ENCODE peak calls at places on chromosomes 4 and X, in five cellular contexts. One of them, this sample, is unnamed.

GRCh38 chr4:173492315-173492714 is 37.7 kb downstream of the HAND2 start:
- DNase-seq in D341Med: no peak
- DNase-seq in occipital lobe: no peak
- DNase-seq in RCC 7860: no peak
- DNase-seq in GM20000: no peak
- DNase-seq in this sample: no peak

GRCh38 chr4:175531405-175532091 is 280.5 kb downstream of the GPM6A start:
- DNase-seq in D341Med: no peak
- DNase-seq in occipital lobe: no peak
- DNase-seq in RCC 7860: peak; percentile 57
- DNase-seq in GM20000: no peak
- DNase-seq in this sample: no peak

GRCh38 chr4:54230479-54231418 is 1.7 kb downstream of the PDGFRA start:
- DNase-seq in D341Med: peak; percentile 31
- DNase-seq in occipital lobe: no peak
- DNase-seq in RCC 7860: no peak
- DNase-seq in GM20000: peak; percentile 37
- DNase-seq in this sample: peak; percentile 77

GRCh38 chrX:16319929-16320328 is 152.6 kb downstream of the MAGEB17 start:
- DNase-seq in D341Med: no peak
- DNase-seq in occipital lobe: no peak
- DNase-seq in RCC 7860: peak; percentile 36
- DNase-seq in GM20000: no peak
- DNase-seq in this sample: no peak

GRCh38 chr4:170652571-170652970 is 562.8 kb upstream of the AADAT start:
- DNase-seq in D341Med: no peak
- DNase-seq in occipital lobe: no peak
- DNase-seq in RCC 7860: peak; percentile 4
- DNase-seq in GM20000: no peak
- DNase-seq in this sample: no peak

GRCh38 chrX:44975666-44976263 is 102.8 kb downstream of the KDM6A start:
- DNase-seq in D341Med: peak; percentile 7
- DNase-seq in occipital lobe: no peak
- DNase-seq in RCC 7860: no peak
- DNase-seq in GM20000: no peak
- DNase-seq in this sample: no peak

GRCh38 chr4:102871772-102872171 is 3.0 kb downstream of the CISD2 start:
- DNase-seq in D341Med: no peak
- DNase-seq in occipital lobe: no peak
- DNase-seq in RCC 7860: no peak
- DNase-seq in GM20000: no peak
- DNase-seq in this sample: no peak

GRCh38 chrX:137052641-137053235 is 18.9 kb upstream of the GPR101 start:
- DNase-seq in D341Med: peak; percentile 27
- DNase-seq in occipital lobe: no peak
- DNase-seq in RCC 7860: no peak
- DNase-seq in GM20000: no peak
- DNase-seq in this sample: no peak

GRCh38 chrX:21756785-21757529 is 959 bp downstream of the SMPX start:
- DNase-seq in D341Med: no peak
- DNase-seq in occipital lobe: no peak
- DNase-seq in RCC 7860: no peak
- DNase-seq in GM20000: no peak
- DNase-seq in this sample: no peak

GRCh38 chr4:11624370-11624769 is 195.7 kb upstream of the HS3ST1 start:
- DNase-seq in D341Med: no peak
- DNase-seq in occipital lobe: no peak
- DNase-seq in RCC 7860: peak; percentile 31
- DNase-seq in GM20000: no peak
- DNase-seq in this sample: no peak

GRCh38 chr4:140595065-140595464 is 26.3 kb upstream of the UCP1 start:
- DNase-seq in D341Med: peak; percentile 58
- DNase-seq in occipital lobe: no peak
- DNase-seq in RCC 7860: no peak
- DNase-seq in GM20000: no peak
- DNase-seq in this sample: no peak

GRCh38 chr4:89373396-89373795 is 65.8 kb upstream of the GPRIN3 start:
- DNase-seq in D341Med: no peak
- DNase-seq in occipital lobe: no peak
- DNase-seq in RCC 7860: no peak
- DNase-seq in GM20000: no peak
- DNase-seq in this sample: no peak

GRCh38 chr4:34615315-34615714 is 1629.0 kb downstream of the ARAP2 start:
- DNase-seq in D341Med: peak; percentile 10
- DNase-seq in occipital lobe: no peak
- DNase-seq in RCC 7860: no peak
- DNase-seq in GM20000: no peak
- DNase-seq in this sample: no peak

GRCh38 chrX:70032797-70033196 is 16.9 kb downstream of the AWAT2 start:
- DNase-seq in D341Med: no peak
- DNase-seq in occipital lobe: no peak
- DNase-seq in RCC 7860: no peak
- DNase-seq in GM20000: no peak
- DNase-seq in this sample: no peak

GRCh38 chr4:338759-339097 is 1.1 kb downstream of the ZNF141 start:
- DNase-seq in D341Med: no peak
- DNase-seq in occipital lobe: no peak
- DNase-seq in RCC 7860: no peak
- DNase-seq in GM20000: no peak
- DNase-seq in this sample: no peak

GRCh38 chr4:27270435-27270834 is 409.8 kb downstream of the STIM2 start:
- DNase-seq in D341Med: no peak
- DNase-seq in occipital lobe: no peak
- DNase-seq in RCC 7860: no peak
- DNase-seq in GM20000: no peak
- DNase-seq in this sample: no peak

GRCh38 chr4:71553605-71554004 is 214.8 kb downstream of the SLC4A4 start:
- DNase-seq in D341Med: peak; percentile 35
- DNase-seq in occipital lobe: no peak
- DNase-seq in RCC 7860: peak; percentile 26
- DNase-seq in GM20000: peak; percentile 7
- DNase-seq in this sample: no peak

GRCh38 chr4:27986476-27986875 is 1125.8 kb downstream of the STIM2 start:
- DNase-seq in D341Med: no peak
- DNase-seq in occipital lobe: no peak
- DNase-seq in RCC 7860: no peak
- DNase-seq in GM20000: no peak
- DNase-seq in this sample: no peak

GRCh38 chr4:139300431-139301142 is 718 bp upstream of the NAA15 start:
- DNase-seq in D341Med: no peak
- DNase-seq in occipital lobe: peak; percentile 39
- DNase-seq in RCC 7860: peak; percentile 47
- DNase-seq in GM20000: no peak
- DNase-seq in this sample: peak; percentile 26

GRCh38 chr4:139214039-139214534 is 37.1 kb upstream of the ELF2 start:
- DNase-seq in D341Med: no peak
- DNase-seq in occipital lobe: no peak
- DNase-seq in RCC 7860: no peak
- DNase-seq in GM20000: peak; percentile 75
- DNase-seq in this sample: no peak

GRCh38 chrX:150934453-150934852 is 36.0 kb upstream of the CD99L2 start:
- DNase-seq in D341Med: no peak
- DNase-seq in occipital lobe: no peak
- DNase-seq in RCC 7860: peak; percentile 7
- DNase-seq in GM20000: no peak
- DNase-seq in this sample: peak; percentile 29

GRCh38 chr4:54543088-54543795 is 114.5 kb upstream of the KIT start:
- DNase-seq in D341Med: no peak
- DNase-seq in occipital lobe: no peak
- DNase-seq in RCC 7860: peak; percentile 38
- DNase-seq in GM20000: no peak
- DNase-seq in this sample: no peak

GRCh38 chrX:71178908-71179307 is 34.3 kb downstream of the NLGN3 start:
- DNase-seq in D341Med: peak; percentile 51
- DNase-seq in occipital lobe: peak; percentile 6
- DNase-seq in RCC 7860: peak; percentile 15
- DNase-seq in GM20000: peak; percentile 52
- DNase-seq in this sample: peak; percentile 39

GRCh38 chr4:182775075-182775474 is 142.1 kb downstream of the DCTD start:
- DNase-seq in D341Med: no peak
- DNase-seq in occipital lobe: no peak
- DNase-seq in RCC 7860: no peak
- DNase-seq in GM20000: no peak
- DNase-seq in this sample: no peak

GRCh38 chr4:184283659-184284335 is 66.1 kb upstream of the ENPP6 start:
- DNase-seq in D341Med: no peak
- DNase-seq in occipital lobe: no peak
- DNase-seq in RCC 7860: no peak
- DNase-seq in GM20000: no peak
- DNase-seq in this sample: no peak

GRCh38 chrX:111445485-111445884 is 33.5 kb upstream of the DCX start:
- DNase-seq in D341Med: peak; percentile 27
- DNase-seq in occipital lobe: no peak
- DNase-seq in RCC 7860: peak; percentile 21
- DNase-seq in GM20000: peak; percentile 2
- DNase-seq in this sample: no peak

GRCh38 chr4:88728146-88728545 is 30.5 kb upstream of the NAP1L5 start:
- DNase-seq in D341Med: no peak
- DNase-seq in occipital lobe: no peak
- DNase-seq in RCC 7860: no peak
- DNase-seq in GM20000: no peak
- DNase-seq in this sample: no peak

GRCh38 chr4:163404570-163404969 is 60.9 kb downstream of the NPY5R start:
- DNase-seq in D341Med: no peak
- DNase-seq in occipital lobe: no peak
- DNase-seq in RCC 7860: no peak
- DNase-seq in GM20000: no peak
- DNase-seq in this sample: no peak

GRCh38 chr4:74283614-74284013 is 24.7 kb upstream of the EPGN start:
- DNase-seq in D341Med: no peak
- DNase-seq in occipital lobe: no peak
- DNase-seq in RCC 7860: peak; percentile 79
- DNase-seq in GM20000: no peak
- DNase-seq in this sample: no peak

GRCh38 chr4:31518796-31519250 is 798.7 kb downstream of the PCDH7 start:
- DNase-seq in D341Med: no peak
- DNase-seq in occipital lobe: no peak
- DNase-seq in RCC 7860: peak; percentile 58
- DNase-seq in GM20000: no peak
- DNase-seq in this sample: no peak

GRCh38 chr4:18022572-18023039 is 1.1 kb upstream of the LCORL start:
- DNase-seq in D341Med: peak; percentile 46
- DNase-seq in occipital lobe: no peak
- DNase-seq in RCC 7860: no peak
- DNase-seq in GM20000: no peak
- DNase-seq in this sample: no peak

GRCh38 chr4:45910511-45910910 is 213.3 kb downstream of the GABRG1 start:
- DNase-seq in D341Med: peak; percentile 71
- DNase-seq in occipital lobe: no peak
- DNase-seq in RCC 7860: no peak
- DNase-seq in GM20000: no peak
- DNase-seq in this sample: no peak

GRCh38 chrX:31606796-31607195 is 535.0 kb upstream of the FTHL17 start:
- DNase-seq in D341Med: no peak
- DNase-seq in occipital lobe: no peak
- DNase-seq in RCC 7860: no peak
- DNase-seq in GM20000: no peak
- DNase-seq in this sample: no peak

GRCh38 chrX:68681443-68681941 is 34.0 kb downstream of the STARD8 start:
- DNase-seq in D341Med: no peak
- DNase-seq in occipital lobe: no peak
- DNase-seq in RCC 7860: peak; percentile 85
- DNase-seq in GM20000: no peak
- DNase-seq in this sample: no peak

GRCh38 chrX:54920610-54921426 is at the start of gene TRO:
- DNase-seq in D341Med: peak; percentile 61
- DNase-seq in occipital lobe: no peak
- DNase-seq in RCC 7860: no peak
- DNase-seq in GM20000: no peak
- DNase-seq in this sample: peak; percentile 22

GRCh38 chr4:85968945-85969830 is 390.7 kb downstream of the MAPK10 start:
- DNase-seq in D341Med: peak; percentile 49
- DNase-seq in occipital lobe: no peak
- DNase-seq in RCC 7860: peak; percentile 35
- DNase-seq in GM20000: peak; percentile 25
- DNase-seq in this sample: no peak

GRCh38 chr4:41569957-41570356 is 32.0 kb downstream of the LIMCH1 start:
- DNase-seq in D341Med: no peak
- DNase-seq in occipital lobe: no peak
- DNase-seq in RCC 7860: no peak
- DNase-seq in GM20000: no peak
- DNase-seq in this sample: no peak

GRCh38 chr4:154626793-154627484 is 14.5 kb upstream of the FGG start:
- DNase-seq in D341Med: peak; percentile 85
- DNase-seq in occipital lobe: no peak
- DNase-seq in RCC 7860: no peak
- DNase-seq in GM20000: peak; percentile 74
- DNase-seq in this sample: peak; percentile 54

GRCh38 chr4:51931461-51931860 is 88.5 kb downstream of the DCUN1D4 start:
- DNase-seq in D341Med: no peak
- DNase-seq in occipital lobe: no peak
- DNase-seq in RCC 7860: no peak
- DNase-seq in GM20000: no peak
- DNase-seq in this sample: no peak

GRCh38 chr4:101019941-101020401 is 327.4 kb downstream of the PPP3CA start:
- DNase-seq in D341Med: no peak
- DNase-seq in occipital lobe: no peak
- DNase-seq in RCC 7860: peak; percentile 8
- DNase-seq in GM20000: no peak
- DNase-seq in this sample: no peak

This sample was measured in uterus.